ENCODE peak calls at places on chromosomes 6 and 20, in seven cellular contexts. N, O, H, D, G, U and J are unnamed samples.

GRCh38 chr20:61440548-61441055 is 188.5 kb downstream of the CDH4 start:
- DNase-seq in N (no peak), O (no peak), H (no peak), D (no peak), G (no peak), U (no peak), J (no peak)

GRCh38 chr6:7216941-7217621 is 95.9 kb downstream of the SSR1 start:
- DNase-seq in N (no peak), O (no peak), H (no peak), D (peak), G (no peak), U (no peak), J (no peak)

GRCh38 chr20:36394340-36394965 is 88.3 kb downstream of the DLGAP4 start:
- DNase-seq in N (no peak), O (no peak), H (no peak), D (no peak), G (no peak), U (no peak), J (no peak)

GRCh38 chr6:34289137-34289536 is 40.3 kb upstream of the SMIM29 start:
- DNase-seq in N (no peak), O (no peak), H (no peak), D (no peak), G (no peak), U (no peak), J (no peak)

GRCh38 chr6:52877168-52877567 is 32.3 kb downstream of the GSTA3 start:
- DNase-seq in N (no peak), O (no peak), H (no peak), D (no peak), G (peak), U (no peak), J (peak)

GRCh38 chr6:10933126-10933525 is 46.3 kb downstream of the SYCP2L start:
- DNase-seq in N (no peak), O (no peak), H (no peak), D (no peak), G (no peak), U (no peak), J (no peak)

GRCh38 chr6:129929433-129929832 is 68.3 kb upstream of the TMEM244 start:
- DNase-seq in N (peak), O (no peak), H (no peak), D (no peak), G (peak), U (no peak), J (no peak)

GRCh38 chr20:63246490-63247284 is 7.6 kb downstream of the NKAIN4 start:
- DNase-seq in N (no peak), O (no peak), H (no peak), D (no peak), G (no peak), U (peak), J (no peak)

GRCh38 chr20:50953821-50954220 is 4.5 kb downstream of the DPM1 start:
- DNase-seq in N (no peak), O (no peak), H (no peak), D (no peak), G (no peak), U (no peak), J (no peak)

GRCh38 chr20:42370086-42370485 is 751.9 kb upstream of the CHD6 start:
- DNase-seq in N (no peak), O (no peak), H (no peak), D (no peak), G (no peak), U (no peak), J (no peak)

GRCh38 chr6:141848029-141848890 is 284.5 kb upstream of the GJE1 start:
- DNase-seq in N (no peak), O (no peak), H (peak), D (no peak), G (peak), U (no peak), J (peak)

GRCh38 chr20:4369798-4370124 is 351.9 kb upstream of the PRND start:
- DNase-seq in N (no peak), O (no peak), H (no peak), D (no peak), G (no peak), U (no peak), J (no peak)

GRCh38 chr6:118318648-118319047 is 229.4 kb upstream of the PLN start:
- DNase-seq in N (no peak), O (no peak), H (no peak), D (no peak), G (no peak), U (no peak), J (no peak)

GRCh38 chr20:41141153-41141815 is 3.9 kb downstream of the PLCG1 start:
- DNase-seq in N (no peak), O (no peak), H (peak), D (peak), G (peak), U (no peak), J (no peak)

GRCh38 chr6:163338671-163339405 is 75.7 kb upstream of the QKI start:
- DNase-seq in N (peak), O (peak), H (no peak), D (peak), G (peak), U (no peak), J (no peak)

GRCh38 chr6:41426438-41426851 is 91.0 kb downstream of the NCR2 start:
- DNase-seq in N (no peak), O (no peak), H (no peak), D (no peak), G (no peak), U (peak), J (no peak)

GRCh38 chr20:52103911-52104545 is 87.6 kb downstream of the ZFP64 start:
- DNase-seq in N (no peak), O (no peak), H (no peak), D (no peak), G (peak), U (peak), J (no peak)

GRCh38 chr6:170088349-170088951 is 202.4 kb downstream of the DLL1 start:
- DNase-seq in N (no peak), O (no peak), H (peak), D (no peak), G (no peak), U (peak), J (no peak)

GRCh38 chr6:53280207-53280606 is 68.5 kb downstream of the ELOVL5 start:
- DNase-seq in N (no peak), O (no peak), H (no peak), D (no peak), G (no peak), U (no peak), J (no peak)

GRCh38 chr6:151191477-151191995 is 48.2 kb upstream of the AKAP12 start:
- DNase-seq in N (no peak), O (no peak), H (no peak), D (no peak), G (no peak), U (no peak), J (no peak)

GRCh38 chr6:357791-358341 is 33.7 kb upstream of the IRF4 start:
- DNase-seq in N (no peak), O (no peak), H (no peak), D (no peak), G (no peak), U (no peak), J (no peak)

GRCh38 chr6:111604259-111605099 is 1.2 kb downstream of the TRAF3IP2 start:
- DNase-seq in N (peak), O (peak), H (peak), D (peak), G (peak), U (no peak), J (no peak)